ENCODE peak calls at places on chromosomes 13 and 19, in four cellular contexts. C is K562, Z is HCT116, T is HepG2. M is an unnamed sample.

GRCh38 chr13:61415749-61416148 is at the start of gene PCDH20:
- DNase-seq in C (no peak), Z (no peak), T (no peak), M (no peak)

GRCh38 chr13:60759499-60759898 is 362.5 kb downstream of the TDRD3 start:
- DNase-seq in T (peak), C (no peak), Z (no peak), M (no peak)

GRCh38 chr13:94674609-94675348 is 37.6 kb downstream of the SOX21 start:
- DNase-seq in C (peak), T (peak), Z (peak), M (peak)

GRCh38 chr19:8086849-8087248 is 34.3 kb downstream of the CCL25 start:
- DNase-seq in Z (no peak), T (no peak), C (no peak), M (no peak)

GRCh38 chr13:111204438-111205177 is 89.5 kb downstream of the ARHGEF7 start:
- DNase-seq in C (no peak), T (peak), Z (no peak), M (no peak)

GRCh38 chr19:42658148-42658547 is 63.4 kb upstream of the CEACAM8 start:
- DNase-seq in C (no peak), T (no peak), Z (no peak), M (no peak)

GRCh38 chr19:13872695-13873389 is 4.1 kb upstream of the NANOS3 start:
- DNase-seq in T (no peak), Z (no peak), C (peak), M (no peak)

GRCh38 chr19:532578-533484 is 1.3 kb downstream of the CDC34 start:
- DNase-seq in Z (peak), T (peak), C (no peak), M (no peak)

GRCh38 chr13:44884076-44884729 is 105.1 kb downstream of the NUFIP1 start:
- DNase-seq in T (no peak), C (no peak), Z (no peak), M (no peak)
- TF ChIP-seq TCF7L2 in T (no peak), C (no peak), Z (no peak), M (no peak)

GRCh38 chr19:18046066-18046718 is 38.2 kb downstream of the ARRDC2 start:
- DNase-seq in Z (peak), C (no peak), T (peak), M (no peak)
- H3K4me3 ChIP-seq in Z (peak), C (no peak), T (no peak), M (no peak)

GRCh38 chr13:85589021-85589420 is 210.2 kb downstream of the SLITRK6 start:
- DNase-seq in C (no peak), T (no peak), Z (no peak), M (no peak)

GRCh38 chr13:85586856-85587255 is 212.4 kb downstream of the SLITRK6 start:
- DNase-seq in Z (no peak), T (no peak), C (no peak), M (no peak)

GRCh38 chr13:85588359-85588758 is 210.9 kb downstream of the SLITRK6 start:
- DNase-seq in C (no peak), Z (no peak), T (no peak), M (no peak)

GRCh38 chr13:85582890-85583289 is 216.3 kb downstream of the SLITRK6 start:
- DNase-seq in C (no peak), T (no peak), Z (no peak), M (no peak)

DNA sequence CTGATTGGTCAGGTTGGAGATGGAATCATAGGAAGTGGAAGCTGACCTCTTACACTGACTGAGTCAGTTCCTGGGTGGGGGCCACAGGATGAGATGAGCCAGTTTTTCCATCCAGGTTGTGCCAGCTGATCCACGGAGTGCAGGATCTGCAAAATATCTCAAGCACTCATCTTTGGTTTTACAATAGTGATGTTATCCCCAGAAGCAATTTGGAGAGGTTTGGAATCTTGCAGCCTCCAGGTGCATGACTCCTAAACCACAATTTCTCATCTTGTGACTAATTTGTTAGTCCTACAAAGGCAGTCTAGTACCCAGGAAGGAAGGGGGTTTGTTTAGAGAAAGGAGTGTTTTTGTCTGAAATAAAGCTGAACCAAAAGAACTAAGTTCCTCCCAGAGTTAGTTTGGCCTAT is 212.8 kb downstream of the SLITRK6 start:
- DNase-seq in T (no peak), Z (no peak), C (no peak), M (no peak)
- H3K27ac ChIP-seq in T (no peak), Z (no peak), C (no peak), M (no peak)

GRCh38 chr19:18321729-18322091 is 1.2 kb downstream of the LSM4 start:
- DNase-seq in Z (no peak), T (no peak), C (no peak), M (no peak)

GRCh38 chr19:18319591-18320135 is 3.2 kb downstream of the LSM4 start:
- DNase-seq in Z (no peak), T (peak), C (no peak), M (no peak)

GRCh38 chr19:18320865-18321728 is 1.8 kb downstream of the LSM4 start:
- DNase-seq in T (no peak), C (peak), Z (no peak), M (no peak)

GRCh38 chr19:18322318-18322758 is 538 bp downstream of the LSM4 start:
- DNase-seq in T (peak), C (peak), Z (no peak), M (no peak)

DNA sequence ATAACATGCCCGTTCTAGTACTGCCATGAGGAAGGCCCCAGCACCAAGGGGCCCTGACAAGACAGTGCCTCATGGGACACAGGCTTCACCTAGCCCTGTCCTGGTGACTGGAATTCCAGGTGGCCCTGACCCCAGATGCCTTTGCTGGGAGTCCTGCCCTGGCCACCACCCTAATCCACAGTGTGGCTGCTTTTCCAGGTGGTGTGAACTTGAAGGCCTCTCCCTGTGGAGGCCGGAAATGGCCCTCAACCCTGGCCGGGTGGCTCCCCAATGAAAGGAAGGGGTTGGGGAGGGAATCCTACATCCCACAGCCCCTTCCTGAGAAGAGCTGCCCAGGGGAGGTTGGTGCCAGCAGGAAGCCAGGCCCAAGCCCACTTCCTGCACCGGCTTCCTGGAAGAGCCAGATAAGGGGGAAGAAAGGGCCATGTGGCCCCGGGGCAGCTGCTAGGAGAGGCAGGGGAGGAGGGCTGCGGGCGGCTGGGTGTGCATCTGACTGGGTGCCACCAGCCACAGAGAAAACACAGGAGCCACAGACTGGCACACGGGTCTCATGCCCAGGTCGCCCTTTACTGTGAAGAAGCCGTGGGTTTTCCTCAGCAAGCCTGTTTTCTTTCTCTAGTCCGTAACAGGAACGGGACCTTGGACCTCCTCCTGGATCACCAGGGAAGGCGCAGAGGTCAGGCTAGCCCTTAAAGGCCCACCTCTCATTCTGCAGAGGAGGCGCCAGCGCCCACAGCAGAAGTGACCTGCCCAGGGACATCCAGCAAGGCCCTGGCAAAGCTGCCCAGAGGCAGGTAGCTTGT is 4.7 kb downstream of the LSM4 start:
- DNase-seq in T (peak), C (peak), Z (no peak), M (no peak)
- TF ChIP-seq TCF7L2 in T (no peak), C (no peak), Z (no peak), M (no peak)

DNA sequence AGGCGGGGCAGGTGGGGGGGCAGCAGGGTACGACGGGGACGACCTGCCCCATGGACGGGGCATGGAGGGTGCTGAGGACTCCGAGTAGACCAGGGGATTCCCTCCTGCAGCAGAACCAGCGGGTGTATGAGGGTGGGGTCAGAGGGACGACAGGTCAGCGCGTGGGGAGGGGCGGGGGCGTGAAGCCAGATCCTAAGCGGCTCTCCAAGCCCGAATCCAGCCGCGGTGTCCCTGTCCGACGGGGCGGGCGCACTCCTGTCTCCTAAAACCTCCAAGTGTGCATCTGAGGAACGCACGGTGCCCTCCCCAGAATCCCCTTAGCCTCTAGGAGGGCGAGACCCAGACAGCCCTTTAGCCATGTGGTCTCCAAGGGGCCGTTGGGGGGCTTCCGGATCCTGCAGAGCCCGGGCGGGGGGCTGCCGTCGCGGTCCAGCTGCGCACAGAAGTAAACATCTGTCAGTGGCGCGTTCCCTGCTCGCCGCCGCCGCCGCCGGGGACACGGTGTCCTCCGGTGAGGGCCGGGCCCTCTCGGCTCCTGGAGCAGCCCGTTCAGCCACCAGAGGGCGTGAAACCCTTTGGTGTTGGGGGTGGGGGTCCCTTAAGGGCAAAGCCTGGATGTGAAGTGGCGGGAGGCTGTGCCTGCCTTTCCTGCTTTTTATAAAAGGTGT is 732 bp downstream of the NRTN start:
- DNase-seq in T (peak), Z (no peak), C (peak), M (no peak)
- H3K4me3 ChIP-seq in T (peak), Z (peak), C (peak), M (no peak)

GRCh38 chr13:23996456-23996855 is 99.2 kb upstream of the C1QTNF9B start:
- DNase-seq in T (no peak), C (no peak), Z (no peak), M (no peak)
- H3K27ac ChIP-seq in T (no peak), C (no peak), Z (no peak), M (no peak)